ENCODE peak calls at places on chromosomes 2 and 18, in eight cellular contexts. One of them, this sample, is unnamed.

GRCh38 chr2:196046123-196046917 is 22.3 kb downstream of the DNAH7 start:
- DNase-seq in cardiac muscle cell: peak
- DNase-seq in right lobe of liver: no peak
- DNase-seq in HT-29: no peak
- DNase-seq in left lobe of liver: no peak
- DNase-seq in stimulated activated CD8-positive, alpha-beta memory T cell treated with anti-CD3 and anti-CD28 coated beads, Interleukin-4, amount 100 ng/mL, for 1 hour: no peak
- DNase-seq in GM12892: no peak
- DNase-seq in dorsolateral prefrontal cortex: no peak
- DNase-seq in this sample: no peak

GRCh38 chr2:134917958-134918517 is 584 bp upstream of the CCNT2 start:
- DNase-seq in HT-29: peak
- DNase-seq in cardiac muscle cell: no peak
- DNase-seq in left lobe of liver: no peak
- DNase-seq in stimulated activated CD8-positive, alpha-beta memory T cell treated with anti-CD3 and anti-CD28 coated beads, Interleukin-4, amount 100 ng/mL, for 1 hour: peak
- DNase-seq in right lobe of liver: no peak
- DNase-seq in dorsolateral prefrontal cortex: no peak
- DNase-seq in GM12892: no peak
- DNase-seq in this sample: no peak

GRCh38 chr18:48034651-48035555 is 104.4 kb upstream of the SMAD2 start:
- DNase-seq in dorsolateral prefrontal cortex: no peak
- DNase-seq in GM12892: no peak
- DNase-seq in stimulated activated CD8-positive, alpha-beta memory T cell treated with anti-CD3 and anti-CD28 coated beads, Interleukin-4, amount 100 ng/mL, for 1 hour: no peak
- DNase-seq in HT-29: no peak
- DNase-seq in right lobe of liver: no peak
- DNase-seq in cardiac muscle cell: no peak
- DNase-seq in left lobe of liver: peak
- DNase-seq in this sample: no peak

GRCh38 chr2:202408546-202409140 is 32.5 kb downstream of the BMPR2 start:
- DNase-seq in right lobe of liver: no peak
- DNase-seq in dorsolateral prefrontal cortex: no peak
- DNase-seq in stimulated activated CD8-positive, alpha-beta memory T cell treated with anti-CD3 and anti-CD28 coated beads, Interleukin-4, amount 100 ng/mL, for 1 hour: no peak
- DNase-seq in cardiac muscle cell: peak
- DNase-seq in HT-29: peak
- DNase-seq in left lobe of liver: no peak
- DNase-seq in GM12892: no peak
- DNase-seq in this sample: no peak

GRCh38 chr2:21256006-21256405 is 132.2 kb downstream of the TDRD15 start:
- DNase-seq in cardiac muscle cell: peak
- DNase-seq in HT-29: peak
- DNase-seq in right lobe of liver: no peak
- DNase-seq in GM12892: no peak
- DNase-seq in dorsolateral prefrontal cortex: peak
- DNase-seq in left lobe of liver: no peak
- DNase-seq in stimulated activated CD8-positive, alpha-beta memory T cell treated with anti-CD3 and anti-CD28 coated beads, Interleukin-4, amount 100 ng/mL, for 1 hour: no peak
- DNase-seq in this sample: peak

GRCh38 chr18:64011513-64011912 is 41.6 kb downstream of the SERPINB8 start:
- DNase-seq in stimulated activated CD8-positive, alpha-beta memory T cell treated with anti-CD3 and anti-CD28 coated beads, Interleukin-4, amount 100 ng/mL, for 1 hour: no peak
- DNase-seq in HT-29: no peak
- DNase-seq in GM12892: no peak
- DNase-seq in dorsolateral prefrontal cortex: no peak
- DNase-seq in left lobe of liver: no peak
- DNase-seq in cardiac muscle cell: no peak
- DNase-seq in right lobe of liver: no peak
- DNase-seq in this sample: no peak

GRCh38 chr2:191222507-191222906 is 22.7 kb upstream of the MYO1B start:
- DNase-seq in right lobe of liver: no peak
- DNase-seq in stimulated activated CD8-positive, alpha-beta memory T cell treated with anti-CD3 and anti-CD28 coated beads, Interleukin-4, amount 100 ng/mL, for 1 hour: no peak
- DNase-seq in cardiac muscle cell: peak
- DNase-seq in dorsolateral prefrontal cortex: no peak
- DNase-seq in GM12892: no peak
- DNase-seq in left lobe of liver: no peak
- DNase-seq in HT-29: no peak
- DNase-seq in this sample: no peak

GRCh38 chr18:67417864-67418523 is 98.5 kb downstream of the DSEL start:
- DNase-seq in right lobe of liver: no peak
- DNase-seq in dorsolateral prefrontal cortex: no peak
- DNase-seq in stimulated activated CD8-positive, alpha-beta memory T cell treated with anti-CD3 and anti-CD28 coated beads, Interleukin-4, amount 100 ng/mL, for 1 hour: no peak
- DNase-seq in GM12892: no peak
- DNase-seq in cardiac muscle cell: peak
- DNase-seq in HT-29: peak
- DNase-seq in left lobe of liver: peak
- DNase-seq in this sample: no peak

GRCh38 chr2:102049756-102050443 is 58.1 kb downstream of the IL1R2 start:
- DNase-seq in right lobe of liver: peak
- DNase-seq in HT-29: no peak
- DNase-seq in left lobe of liver: peak
- DNase-seq in cardiac muscle cell: peak
- DNase-seq in stimulated activated CD8-positive, alpha-beta memory T cell treated with anti-CD3 and anti-CD28 coated beads, Interleukin-4, amount 100 ng/mL, for 1 hour: no peak
- DNase-seq in dorsolateral prefrontal cortex: no peak
- DNase-seq in GM12892: no peak
- DNase-seq in this sample: peak

This sample was measured in cerebellar cortex.